ENCODE peak calls at places on chromosomes 16 and 17, in four cellular contexts. H is NB4, S is GM13977, O is fibroblast of pulmonary artery. V is an unnamed sample.

GRCh38 chr17:46024590-46024989 is 25.5 kb downstream of the STH start:
- DNase-seq in O (no peak), H (no peak), S (no peak), V (no peak)

GRCh38 chr16:57265850-57266530 is 18.5 kb downstream of the PLLP start:
- DNase-seq in O (peak; percentile 45), S (no peak), H (no peak), V (no peak)

GRCh38 chr16:28521436-28521835 is 14.8 kb upstream of the IL27 start:
- DNase-seq in O (no peak), H (no peak), S (no peak), V (no peak)

GRCh38 chr17:45667591-45668171 is 116.4 kb upstream of the CRHR1 start:
- DNase-seq in H (no peak), O (no peak), S (no peak), V (no peak)

GRCh38 chr17:67421869-67422273 is 44.8 kb downstream of the PITPNC1 start:
- DNase-seq in S (peak; percentile 55), H (peak; percentile 77), O (peak; percentile 88), V (peak; percentile 22)

GRCh38 chr17:75019710-75020109 is 7.2 kb downstream of the MRPL58 start:
- DNase-seq in S (no peak), H (no peak), O (no peak), V (no peak)

GRCh38 chr17:17783825-17784598 is 52.8 kb downstream of the SREBF1 start:
- DNase-seq in S (no peak), H (peak; percentile 60), O (peak; percentile 49), V (no peak)

GRCh38 chr17:42682400-42683384 is at the start of gene CNTNAP1:
- DNase-seq in S (peak; percentile 84), O (peak; percentile 81), H (peak; percentile 76), V (peak; percentile 85)

GRCh38 chr17:4214142-4214541 is 49.6 kb downstream of the ANKFY1 start:
- DNase-seq in H (no peak), O (no peak), S (no peak), V (no peak)

GRCh38 chr17:2392252-2393183 is 8.3 kb downstream of the MNT start:
- DNase-seq in H (peak; percentile 94), S (peak; percentile 97), O (peak; percentile 96), V (peak; percentile 98)

GRCh38 chr17:39927928-39928867 is 666 bp downstream of the LRRC3C start:
- DNase-seq in O (no peak), H (no peak), S (no peak), V (peak; percentile 25)

GRCh38 chr17:80649672-80650338 is 105.2 kb downstream of the RPTOR start:
- DNase-seq in O (peak; percentile 96), H (peak; percentile 71), S (peak; percentile 40), V (peak; percentile 45)

GRCh38 chr16:80948886-80949502 is 57.7 kb downstream of the CMC2 start:
- DNase-seq in O (peak; percentile 77), H (peak; percentile 64), S (no peak), V (peak; percentile 57)

GRCh38 chr17:8479431-8479947 is 43.8 kb downstream of the NDEL1 start:
- DNase-seq in H (no peak), O (peak; percentile 87), S (no peak), V (no peak)

GRCh38 chr17:17073627-17074521 is 31.6 kb downstream of the MPRIP start:
- DNase-seq in S (no peak), H (no peak), O (no peak), V (no peak)

GRCh38 chr17:57530508-57530907 is 214.6 kb downstream of the CCDC182 start:
- DNase-seq in S (no peak), O (peak; percentile 16), H (no peak), V (no peak)

GRCh38 chr16:81796585-81797346 is 17.7 kb downstream of the PLCG2 start:
- DNase-seq in H (peak; percentile 58), O (no peak), S (no peak), V (no peak)

GRCh38 chr17:43530303-43531081 is 15.6 kb downstream of the ETV4 start:
- DNase-seq in H (no peak), O (peak; percentile 92), S (no peak), V (no peak)

GRCh38 chr17:79616801-79617200 is 6.0 kb upstream of the RBFOX3 start:
- DNase-seq in O (no peak), S (no peak), H (no peak), V (no peak)

GRCh38 chr17:44961921-44962350 is 6.2 kb downstream of the C1QL1 start:
- DNase-seq in S (no peak), H (peak; percentile 40), O (peak; percentile 26), V (no peak)

GRCh38 chr17:80441133-80441578 is 26.2 kb downstream of the ENDOV start:
- DNase-seq in S (peak; percentile 84), O (peak; percentile 56), H (peak; percentile 61), V (peak; percentile 86)

GRCh38 chr16:53864819-53865491 is 161.0 kb downstream of the FTO start:
- DNase-seq in S (no peak), O (no peak), H (peak; percentile 25), V (no peak)

GRCh38 chr16:60485877-60486489 is 1550.3 kb downstream of the CDH8 start:
- DNase-seq in H (peak; percentile 14), S (no peak), O (no peak), V (no peak)

GRCh38 chr17:58196610-58197009 is 4.1 kb downstream of the EPX start:
- DNase-seq in S (no peak), H (no peak), O (no peak), V (no peak)

GRCh38 chr17:42135664-42136653 is 13.4 kb downstream of the HSPB9 start:
- DNase-seq in H (peak; percentile 50), O (peak; percentile 84), S (no peak), V (no peak)

GRCh38 chr17:520447-521167 is 168.0 kb upstream of the RPH3AL start:
- DNase-seq in O (peak; percentile 70), S (no peak), H (peak; percentile 27), V (no peak)

GRCh38 chr17:57654040-57654775 is 90.9 kb downstream of the CCDC182 start:
- DNase-seq in O (no peak), H (no peak), S (no peak), V (no peak)

GRCh38 chr16:1794221-1794871 is 841 bp upstream of the IGFALS start:
- DNase-seq in H (no peak), O (no peak), S (no peak), V (no peak)

GRCh38 chr17:69050999-69051775 is 9.5 kb downstream of the ABCA9 start:
- DNase-seq in O (peak; percentile 88), S (no peak), H (no peak), V (no peak)

GRCh38 chr16:53159781-53160436 is 105.1 kb downstream of the CHD9 start:
- DNase-seq in S (peak; percentile 34), O (peak; percentile 75), H (peak; percentile 77), V (peak; percentile 38)

GRCh38 chr16:28910046-28911031 is 14.7 kb downstream of the RABEP2 start:
- DNase-seq in O (no peak), H (no peak), S (peak; percentile 68), V (no peak)

GRCh38 chr16:87180069-87180468 is 137.1 kb downstream of the C16orf95 start:
- DNase-seq in S (no peak), H (no peak), O (no peak), V (no peak)

GRCh38 chr17:21001813-21002221 is 41.0 kb downstream of the USP22 start:
- DNase-seq in O (no peak), S (no peak), H (no peak), V (no peak)

GRCh38 chr17:76953066-76953465 is 84.9 kb downstream of the MGAT5B start:
- DNase-seq in O (no peak), S (no peak), H (no peak), V (no peak)

GRCh38 chr16:86768999-86769398 is 190.7 kb downstream of the FOXL1 start:
- DNase-seq in H (no peak), O (peak; percentile 27), S (no peak), V (no peak)

GRCh38 chr17:66976781-66977201 is 12.3 kb downstream of the CACNG4 start:
- DNase-seq in S (no peak), H (no peak), O (no peak), V (no peak)

GRCh38 chr17:29138991-29139682 is 41.1 kb downstream of the MYO18A start:
- DNase-seq in S (no peak), O (no peak), H (peak; percentile 95), V (no peak)

GRCh38 chr16:22123146-22123545 is 30.8 kb downstream of the VWA3A start:
- DNase-seq in S (no peak), H (peak; percentile 84), O (peak; percentile 6), V (no peak)
- TF ChIP-seq CTCF in S (peak; percentile 16), H (peak; percentile 67), O (no peak), V (peak; percentile 26)

GRCh38 chr16:71258371-71258770 is 27.8 kb upstream of the HYDIN start:
- DNase-seq in O (no peak), H (no peak), S (no peak), V (no peak)
- TF ChIP-seq CTCF in O (no peak), H (no peak), S (no peak), V (no peak)

DNA sequence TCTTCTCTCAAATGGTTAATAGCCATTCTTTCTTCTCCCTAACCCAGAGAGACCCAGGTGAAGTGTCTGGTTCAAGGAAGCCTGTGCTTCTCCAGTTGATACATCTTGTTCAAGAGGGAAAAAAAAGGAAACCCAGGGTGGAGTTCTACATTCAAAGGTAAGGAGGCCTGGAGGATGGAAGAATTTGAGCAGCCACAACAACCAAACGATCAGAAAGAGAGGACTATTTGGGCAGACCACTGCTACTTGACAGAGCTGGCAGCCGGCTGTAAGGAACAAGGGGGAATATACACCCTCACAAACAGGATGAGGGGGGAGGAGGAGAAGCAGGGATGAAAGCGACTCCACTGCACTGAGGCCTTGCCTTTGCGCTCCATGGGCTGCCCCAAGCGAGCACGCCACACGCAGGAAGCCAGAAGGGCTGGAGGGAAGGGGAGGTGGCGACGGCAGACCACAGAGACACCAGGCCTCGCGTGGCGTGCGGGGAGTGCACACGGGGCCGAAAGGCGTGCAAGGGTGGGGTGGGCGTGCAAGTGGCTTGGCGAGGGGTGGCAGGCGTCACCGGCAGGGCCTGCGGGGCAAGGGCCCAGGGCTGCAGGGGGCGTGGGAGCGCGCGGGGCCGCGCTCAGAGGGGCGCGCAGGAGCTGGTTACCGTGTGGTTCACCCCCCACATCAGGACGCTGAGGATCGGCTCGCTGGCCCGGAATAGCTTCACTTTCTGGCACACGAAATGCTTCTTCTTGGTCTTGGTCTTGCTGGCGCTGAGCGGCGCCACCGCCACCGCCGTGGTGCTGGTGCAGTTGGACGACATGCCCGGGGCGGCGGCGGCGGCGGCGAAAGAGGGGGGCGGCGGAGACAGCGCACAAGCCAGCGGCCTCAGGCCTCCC is 499 bp downstream of the PIP4K2B start:
- DNase-seq in S (no peak), H (peak; percentile 74), O (peak; percentile 47), V (no peak)
- TF ChIP-seq CTCF in S (no peak), H (no peak), O (no peak), V (no peak)

DNA sequence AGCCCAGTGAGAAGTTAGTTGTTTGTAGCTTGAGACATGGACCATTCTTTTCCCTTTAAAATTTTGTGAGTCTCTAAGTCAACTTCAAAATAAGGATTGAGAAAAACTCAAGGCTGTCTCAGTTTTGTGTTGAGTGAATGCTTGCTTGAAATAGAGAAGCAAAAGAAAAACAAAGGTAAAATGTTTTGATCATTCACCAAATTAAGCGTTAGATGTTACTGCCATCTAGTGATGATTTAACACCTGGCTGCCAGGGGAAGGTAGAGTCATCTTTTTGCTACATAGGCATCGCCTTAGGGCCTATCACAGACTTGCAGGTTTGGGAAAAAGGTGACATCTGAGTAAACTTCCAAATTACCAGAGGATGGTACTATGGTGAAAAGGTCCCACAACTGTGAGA is 74.4 kb downstream of the PCTP start:
- DNase-seq in H (peak; percentile 20), O (no peak), S (no peak), V (no peak)
- TF ChIP-seq CTCF in H (no peak), O (peak; percentile 12), S (peak; percentile 37), V (peak; percentile 13)

GRCh38 chr17:59853168-59853918 is 39.4 kb downstream of the TUBD1 start:
- DNase-seq in S (no peak), O (peak; percentile 92), H (peak; percentile 40), V (peak; percentile 35)
- TF ChIP-seq CTCF in S (peak; percentile 46), O (peak; percentile 50), H (peak; percentile 22), V (peak; percentile 29)